ENCODE peak calls at places on chromosomes 11 and 22, in ten cellular contexts. One of them, this sample, is unnamed.

GRCh38 chr22:45468872-45469572 is 33.7 kb upstream of the FBLN1 start:
- DNase-seq in heart left ventricle: no peak
- DNase-seq in GM12891: no peak
- DNase-seq in adrenal gland: no peak
- DNase-seq in K562: no peak
- DNase-seq in HCT116: no peak
- DNase-seq in IMR-90: peak; percentile 63
- DNase-seq in A549: no peak
- DNase-seq in tibial nerve: no peak
- DNase-seq in endothelial cell of umbilical vein: no peak
- DNase-seq in this sample: no peak

GRCh38 chr11:56693428-56693827 is 5.5 kb upstream of the OR9G1 start:
- DNase-seq in heart left ventricle: no peak
- DNase-seq in GM12891: no peak
- DNase-seq in adrenal gland: no peak
- DNase-seq in K562: no peak
- DNase-seq in HCT116: no peak
- DNase-seq in IMR-90: no peak
- DNase-seq in A549: no peak
- DNase-seq in tibial nerve: no peak
- DNase-seq in endothelial cell of umbilical vein: no peak
- DNase-seq in this sample: no peak

GRCh38 chr11:80722616-80723015 is 1281.8 kb upstream of the TENM4 start:
- DNase-seq in heart left ventricle: no peak
- DNase-seq in GM12891: no peak
- DNase-seq in adrenal gland: no peak
- DNase-seq in K562: no peak
- DNase-seq in HCT116: no peak
- DNase-seq in IMR-90: no peak
- DNase-seq in A549: no peak
- DNase-seq in tibial nerve: no peak
- DNase-seq in endothelial cell of umbilical vein: peak; percentile 10
- DNase-seq in this sample: no peak

GRCh38 chr22:48594016-48594756 is 1233.5 kb downstream of the BRD1 start:
- DNase-seq in heart left ventricle: no peak
- DNase-seq in GM12891: no peak
- DNase-seq in adrenal gland: no peak
- DNase-seq in K562: no peak
- DNase-seq in HCT116: no peak
- DNase-seq in IMR-90: no peak
- DNase-seq in A549: no peak
- DNase-seq in tibial nerve: no peak
- DNase-seq in endothelial cell of umbilical vein: no peak
- DNase-seq in this sample: no peak

GRCh38 chr11:57467508-57468157 is 7.3 kb downstream of the RTN4RL2 start:
- DNase-seq in heart left ventricle: no peak
- DNase-seq in GM12891: no peak
- DNase-seq in adrenal gland: no peak
- DNase-seq in K562: no peak
- DNase-seq in HCT116: no peak
- DNase-seq in IMR-90: no peak
- DNase-seq in A549: no peak
- DNase-seq in tibial nerve: no peak
- DNase-seq in endothelial cell of umbilical vein: no peak
- DNase-seq in this sample: no peak

GRCh38 chr11:120820040-120820439 is 203.9 kb upstream of the TBCEL start:
- DNase-seq in heart left ventricle: no peak
- DNase-seq in GM12891: no peak
- DNase-seq in adrenal gland: no peak
- DNase-seq in K562: no peak
- DNase-seq in HCT116: no peak
- DNase-seq in IMR-90: no peak
- DNase-seq in A549: no peak
- DNase-seq in tibial nerve: no peak
- DNase-seq in endothelial cell of umbilical vein: no peak
- DNase-seq in this sample: no peak

GRCh38 chr11:16912607-16913006 is 101.6 kb downstream of the PLEKHA7 start:
- DNase-seq in heart left ventricle: no peak
- DNase-seq in GM12891: no peak
- DNase-seq in adrenal gland: no peak
- DNase-seq in K562: no peak
- DNase-seq in HCT116: no peak
- DNase-seq in IMR-90: no peak
- DNase-seq in A549: no peak
- DNase-seq in tibial nerve: no peak
- DNase-seq in endothelial cell of umbilical vein: no peak
- DNase-seq in this sample: no peak

GRCh38 chr11:32435947-32436750 is 810 bp upstream of the WT1 start:
- DNase-seq in heart left ventricle: peak; percentile 60
- DNase-seq in GM12891: no peak
- DNase-seq in adrenal gland: no peak
- DNase-seq in K562: no peak
- DNase-seq in HCT116: no peak
- DNase-seq in IMR-90: no peak
- DNase-seq in A549: no peak
- DNase-seq in tibial nerve: no peak
- DNase-seq in endothelial cell of umbilical vein: no peak
- DNase-seq in this sample: no peak

GRCh38 chr22:38177926-38178604 is 3.6 kb downstream of the PLA2G6 start:
- DNase-seq in heart left ventricle: no peak
- DNase-seq in GM12891: no peak
- DNase-seq in adrenal gland: peak; percentile 82
- DNase-seq in K562: peak; percentile 27
- DNase-seq in HCT116: peak; percentile 82
- DNase-seq in IMR-90: peak; percentile 89
- DNase-seq in A549: peak; percentile 82
- DNase-seq in tibial nerve: peak; percentile 64
- DNase-seq in endothelial cell of umbilical vein: peak; percentile 90
- DNase-seq in this sample: peak; percentile 27

GRCh38 chr22:35315855-35316745 is 16.4 kb downstream of the TOM1 start:
- DNase-seq in heart left ventricle: peak; percentile 70
- DNase-seq in GM12891: no peak
- DNase-seq in adrenal gland: peak; percentile 68
- DNase-seq in K562: no peak
- DNase-seq in HCT116: no peak
- DNase-seq in IMR-90: no peak
- DNase-seq in A549: no peak
- DNase-seq in tibial nerve: no peak
- DNase-seq in endothelial cell of umbilical vein: no peak
- DNase-seq in this sample: peak; percentile 28

GRCh38 chr11:130761560-130762220 is 154.6 kb downstream of the SNX19 start:
- DNase-seq in heart left ventricle: no peak
- DNase-seq in GM12891: no peak
- DNase-seq in adrenal gland: no peak
- DNase-seq in K562: no peak
- DNase-seq in HCT116: no peak
- DNase-seq in IMR-90: no peak
- DNase-seq in A549: no peak
- DNase-seq in tibial nerve: no peak
- DNase-seq in endothelial cell of umbilical vein: no peak
- DNase-seq in this sample: no peak

GRCh38 chr22:40818747-40819662 is at the start of gene SLC25A17:
- DNase-seq in heart left ventricle: peak; percentile 94
- DNase-seq in GM12891: peak; percentile 90
- DNase-seq in adrenal gland: peak; percentile 89
- DNase-seq in K562: peak; percentile 95
- DNase-seq in HCT116: peak; percentile 66
- DNase-seq in IMR-90: peak; percentile 69
- DNase-seq in A549: peak; percentile 82
- DNase-seq in tibial nerve: peak; percentile 84
- DNase-seq in endothelial cell of umbilical vein: peak; percentile 87
- DNase-seq in this sample: peak; percentile 92
- TF ChIP-seq POLR2A in heart left ventricle: peak; percentile 50
- TF ChIP-seq POLR2A in GM12891: peak; percentile 64
- TF ChIP-seq POLR2A in adrenal gland: no peak
- TF ChIP-seq POLR2A in K562: peak; percentile 79
- TF ChIP-seq POLR2A in HCT116: peak; percentile 42
- TF ChIP-seq POLR2A in IMR-90: peak; percentile 65
- TF ChIP-seq POLR2A in A549: peak; percentile 55
- TF ChIP-seq POLR2A in tibial nerve: peak; percentile 66
- TF ChIP-seq POLR2A in endothelial cell of umbilical vein: peak; percentile 69
- TF ChIP-seq POLR2A in this sample: peak; percentile 68

DNA sequence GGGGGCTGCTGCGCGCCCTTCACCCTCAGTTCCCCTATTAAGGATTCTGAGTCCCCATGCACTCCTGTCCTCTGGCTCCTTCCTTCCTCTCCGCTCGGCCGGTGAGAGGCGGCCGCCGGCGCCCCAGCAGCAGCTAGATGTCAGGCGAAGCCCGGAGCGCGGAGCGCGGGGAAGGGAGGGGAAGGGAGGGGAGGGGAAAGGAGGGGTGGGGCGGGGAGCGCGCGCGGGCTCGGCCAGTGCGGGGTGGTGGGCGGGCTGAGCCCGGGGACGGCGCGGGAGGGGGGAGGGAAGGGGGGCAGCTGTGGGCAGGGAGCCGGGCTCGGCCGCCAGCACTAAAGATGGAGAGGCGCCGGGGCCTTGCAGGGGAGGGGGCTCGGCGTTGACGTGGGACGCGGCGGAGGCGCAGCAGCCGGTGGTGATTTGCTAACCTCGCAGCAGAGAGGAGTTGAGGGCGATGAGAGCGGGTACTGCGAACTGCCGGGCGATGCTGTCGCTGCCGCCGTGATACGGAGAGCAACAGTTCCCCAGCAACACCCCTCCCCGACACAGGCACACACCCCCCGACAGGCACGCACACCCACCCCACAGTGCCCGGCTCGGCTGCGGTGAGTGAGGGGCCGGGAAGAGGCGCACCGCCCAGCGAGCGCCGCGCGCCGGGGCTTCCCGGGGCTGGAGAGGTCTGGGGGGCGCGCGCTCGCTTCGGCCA is at the start of gene ZBTB16:
- DNase-seq in heart left ventricle: peak; percentile 89
- DNase-seq in GM12891: no peak
- DNase-seq in adrenal gland: peak; percentile 92
- DNase-seq in K562: no peak
- DNase-seq in HCT116: no peak
- DNase-seq in IMR-90: no peak
- DNase-seq in A549: no peak
- DNase-seq in tibial nerve: peak; percentile 80
- DNase-seq in endothelial cell of umbilical vein: peak; percentile 83
- DNase-seq in this sample: peak; percentile 52
- TF ChIP-seq POLR2A in heart left ventricle: peak; percentile 98
- TF ChIP-seq POLR2A in GM12891: no peak
- TF ChIP-seq POLR2A in adrenal gland: peak; percentile 82
- TF ChIP-seq POLR2A in K562: no peak
- TF ChIP-seq POLR2A in HCT116: no peak
- TF ChIP-seq POLR2A in IMR-90: no peak
- TF ChIP-seq POLR2A in A549: no peak
- TF ChIP-seq POLR2A in tibial nerve: peak; percentile 93
- TF ChIP-seq POLR2A in endothelial cell of umbilical vein: no peak
- TF ChIP-seq POLR2A in this sample: peak; percentile 59

GRCh38 chr11:65864758-65865471 is 4.7 kb downstream of the MUS81 start:
- DNase-seq in heart left ventricle: no peak
- DNase-seq in GM12891: no peak
- DNase-seq in adrenal gland: peak; percentile 16
- DNase-seq in K562: no peak
- DNase-seq in HCT116: no peak
- DNase-seq in IMR-90: no peak
- DNase-seq in A549: no peak
- DNase-seq in tibial nerve: no peak
- DNase-seq in endothelial cell of umbilical vein: no peak
- DNase-seq in this sample: no peak

GRCh38 chr11:65861533-65862183 is 1.4 kb downstream of the MUS81 start:
- DNase-seq in heart left ventricle: no peak
- DNase-seq in GM12891: no peak
- DNase-seq in adrenal gland: peak; percentile 18
- DNase-seq in K562: no peak
- DNase-seq in HCT116: no peak
- DNase-seq in IMR-90: no peak
- DNase-seq in A549: no peak
- DNase-seq in tibial nerve: no peak
- DNase-seq in endothelial cell of umbilical vein: no peak
- DNase-seq in this sample: no peak

GRCh38 chr11:65862191-65862735 is 2.0 kb downstream of the MUS81 start:
- DNase-seq in heart left ventricle: no peak
- DNase-seq in GM12891: no peak
- DNase-seq in adrenal gland: peak; percentile 18
- DNase-seq in K562: no peak
- DNase-seq in HCT116: no peak
- DNase-seq in IMR-90: no peak
- DNase-seq in A549: no peak
- DNase-seq in tibial nerve: no peak
- DNase-seq in endothelial cell of umbilical vein: no peak
- DNase-seq in this sample: no peak

GRCh38 chr11:65863889-65864757 is 3.9 kb downstream of the MUS81 start:
- DNase-seq in heart left ventricle: no peak
- DNase-seq in GM12891: no peak
- DNase-seq in adrenal gland: no peak
- DNase-seq in K562: no peak
- DNase-seq in HCT116: no peak
- DNase-seq in IMR-90: no peak
- DNase-seq in A549: no peak
- DNase-seq in tibial nerve: no peak
- DNase-seq in endothelial cell of umbilical vein: no peak
- DNase-seq in this sample: no peak

GRCh38 chr11:65862941-65863888 is 3.0 kb downstream of the MUS81 start:
- DNase-seq in heart left ventricle: no peak
- DNase-seq in GM12891: no peak
- DNase-seq in adrenal gland: peak; percentile 20
- DNase-seq in K562: no peak
- DNase-seq in HCT116: no peak
- DNase-seq in IMR-90: no peak
- DNase-seq in A549: no peak
- DNase-seq in tibial nerve: no peak
- DNase-seq in endothelial cell of umbilical vein: no peak
- DNase-seq in this sample: no peak
- TF ChIP-seq POLR2A in heart left ventricle: no peak
- TF ChIP-seq POLR2A in GM12891: no peak
- TF ChIP-seq POLR2A in adrenal gland: no peak
- TF ChIP-seq POLR2A in K562: peak; percentile 32
- TF ChIP-seq POLR2A in HCT116: no peak
- TF ChIP-seq POLR2A in IMR-90: no peak
- TF ChIP-seq POLR2A in A549: no peak
- TF ChIP-seq POLR2A in tibial nerve: no peak
- TF ChIP-seq POLR2A in endothelial cell of umbilical vein: no peak
- TF ChIP-seq POLR2A in this sample: no peak

DNA sequence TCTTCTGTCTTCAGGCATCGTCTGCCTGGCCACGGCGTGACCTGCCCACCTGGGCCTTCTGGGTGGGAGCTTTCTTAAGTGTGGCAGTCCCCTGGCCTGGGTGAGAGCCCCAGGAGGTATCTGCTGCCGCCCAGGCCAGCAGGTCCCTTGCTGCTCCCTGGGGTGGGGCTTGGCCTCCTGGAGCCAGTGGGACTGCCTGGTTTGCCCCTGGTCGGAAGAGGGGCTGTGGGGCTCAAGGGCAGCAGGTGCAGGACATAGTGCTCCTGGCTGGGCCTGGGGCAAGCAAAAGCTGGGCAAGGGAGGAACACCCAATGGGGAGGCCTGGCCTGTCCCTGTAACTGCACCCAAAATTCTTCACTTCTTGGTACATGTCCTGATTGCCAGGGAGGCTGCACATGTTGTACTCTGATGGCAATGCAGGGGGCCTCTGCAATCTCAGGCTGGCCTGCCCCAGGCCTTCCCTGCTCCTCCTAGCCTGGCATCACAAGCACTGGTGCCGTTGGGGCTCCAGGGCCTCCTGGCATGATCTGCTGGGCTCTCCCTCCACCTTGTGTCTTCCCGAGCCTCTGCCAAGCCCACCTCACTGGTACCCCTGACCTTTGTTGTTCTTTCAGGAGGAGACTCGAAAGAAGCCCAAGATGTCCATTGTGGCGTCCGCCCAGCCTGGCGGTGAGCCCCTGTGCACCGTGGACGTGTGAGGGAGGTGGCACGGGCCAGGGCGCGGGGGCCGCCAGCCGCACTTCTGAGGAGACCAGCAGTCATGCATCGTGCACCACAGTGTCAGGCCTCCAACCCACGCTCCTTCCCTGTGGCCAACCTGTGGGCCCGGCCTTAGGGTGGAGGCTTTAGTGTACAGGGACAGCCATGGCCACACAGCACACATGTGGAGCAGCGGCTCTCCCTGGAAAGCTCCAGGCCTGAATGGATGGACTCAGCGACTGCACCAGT is 6.2 kb upstream of the RANBP1 start:
- DNase-seq in heart left ventricle: no peak
- DNase-seq in GM12891: no peak
- DNase-seq in adrenal gland: no peak
- DNase-seq in K562: no peak
- DNase-seq in HCT116: no peak
- DNase-seq in IMR-90: no peak
- DNase-seq in A549: no peak
- DNase-seq in tibial nerve: no peak
- DNase-seq in endothelial cell of umbilical vein: no peak
- DNase-seq in this sample: no peak
- TF ChIP-seq POLR2A in heart left ventricle: no peak
- TF ChIP-seq POLR2A in GM12891: peak; percentile 13
- TF ChIP-seq POLR2A in adrenal gland: no peak
- TF ChIP-seq POLR2A in K562: peak; percentile 65
- TF ChIP-seq POLR2A in HCT116: no peak
- TF ChIP-seq POLR2A in IMR-90: no peak
- TF ChIP-seq POLR2A in A549: no peak
- TF ChIP-seq POLR2A in tibial nerve: no peak
- TF ChIP-seq POLR2A in endothelial cell of umbilical vein: no peak
- TF ChIP-seq POLR2A in this sample: peak; percentile 2